ENCODE peak calls at places on chromosome 17, in seven cellular contexts. A is A549; H is stimulated activated CD8-positive, alpha-beta memory T cell treated with anti-CD3 and anti-CD28 coated beads, Interleukin-4, amount 100 ng/mL, for 4 hours; I is effector CD4-positive, alpha-beta T cell; N is fibroblast of mammary gland; E is nephron progenitor cell; R is LoVo. M is an unnamed sample.

GRCh38 chr17:47720754-47721533 is 12.1 kb upstream of the TBX21 start:
- DNase-seq in I (peak), N (no peak), A (no peak), E (no peak), H (peak), R (peak), M (peak)

GRCh38 chr17:16428098-16428882 is 12.9 kb downstream of the TRPV2 start:
- DNase-seq in H (no peak), E (peak), I (no peak), N (peak), A (peak), R (no peak), M (no peak)

GRCh38 chr17:80451104-80451775 is 25.2 kb downstream of the NPTX1 start:
- DNase-seq in E (no peak), N (no peak), I (no peak), A (no peak), R (no peak), H (no peak), M (no peak)

GRCh38 chr17:61396586-61397085 is 3.0 kb upstream of the TBX2 start:
- DNase-seq in I (no peak), N (no peak), E (no peak), H (no peak), R (no peak), A (no peak), M (no peak)

GRCh38 chr17:73394523-73395450 is 83.0 kb upstream of the CDC42EP4 start:
- DNase-seq in A (no peak), E (peak), N (no peak), H (no peak), I (no peak), R (no peak), M (no peak)

GRCh38 chr17:41988418-41988817 is 21.8 kb downstream of the CNP start:
- DNase-seq in N (no peak), A (no peak), E (no peak), I (no peak), R (no peak), H (no peak), M (no peak)

GRCh38 chr17:18110636-18111145 is 2.1 kb downstream of the MYO15A start:
- DNase-seq in I (no peak), A (no peak), N (no peak), H (no peak), E (no peak), R (no peak), M (no peak)

GRCh38 chr17:80348551-80349436 is 66.2 kb upstream of the ENDOV start:
- DNase-seq in N (peak), I (no peak), R (no peak), E (no peak), A (no peak), H (no peak), M (no peak)

GRCh38 chr17:58254803-58255202 is 16.4 kb downstream of the LPO start:
- DNase-seq in H (no peak), A (no peak), R (no peak), E (no peak), N (no peak), I (no peak), M (no peak)

GRCh38 chr17:62565817-62566216 is 61.7 kb upstream of the MRC2 start:
- DNase-seq in R (no peak), A (peak), I (no peak), E (no peak), H (no peak), N (peak), M (no peak)

GRCh38 chr17:7122386-7122785 is 7.8 kb upstream of the ASGR2 start:
- DNase-seq in N (no peak), R (no peak), I (no peak), E (no peak), H (no peak), A (no peak), M (no peak)

GRCh38 chr17:76397687-76398522 is 13.5 kb downstream of the SPHK1 start:
- DNase-seq in N (peak), R (peak), H (peak), I (peak), A (peak), E (peak), M (peak)

GRCh38 chr17:28849281-28849680 is 5.5 kb upstream of the ERAL1 start:
- DNase-seq in N (peak), E (no peak), R (no peak), I (no peak), A (no peak), H (no peak), M (no peak)

M was measured in breast epithelium.